ENCODE peak calls at places on chromosomes 4 and X, in five cellular contexts. D is GM10248, O is heart right ventricle, F is HepG2, W is progenitor cell of endocrine pancreas. Y is an unnamed sample.

GRCh38 chrX:101619336-101619735 is 1.5 kb upstream of the ARMCX6 start:
- DNase-seq in D (no peak), O (no peak), F (peak; percentile 12), W (no peak), Y (no peak)

GRCh38 chrX:14934423-14934822 is 61.2 kb downstream of the MOSPD2 start:
- DNase-seq in D (no peak), O (no peak), F (no peak), W (no peak), Y (no peak)

GRCh38 chrX:1351981-1352714 is 15.6 kb downstream of the IL3RA start:
- DNase-seq in D (peak; percentile 10), O (no peak), F (no peak), W (no peak), Y (no peak)

GRCh38 chr4:39466747-39467146 is 7.9 kb downstream of the LIAS start:
- DNase-seq in D (no peak), O (no peak), F (no peak), W (no peak), Y (no peak)

GRCh38 chr4:129342820-129343219 is 246.9 kb downstream of the C4orf33 start:
- DNase-seq in D (no peak), O (no peak), F (peak; percentile 11), W (no peak), Y (no peak)

GRCh38 chr4:154205471-154205870 is 286.1 kb downstream of the DCHS2 start:
- DNase-seq in D (no peak), O (no peak), F (no peak), W (no peak), Y (no peak)

GRCh38 chr4:3495341-3495975 is 32.4 kb downstream of the DOK7 start:
- DNase-seq in D (no peak), O (no peak), F (no peak), W (no peak), Y (no peak)

GRCh38 chrX:83419030-83419792 is 88.9 kb upstream of the POU3F4 start:
- DNase-seq in D (no peak), O (no peak), F (no peak), W (no peak), Y (no peak)

GRCh38 chr4:158259955-158260575 is 49.8 kb downstream of the TMEM144 start:
- DNase-seq in D (no peak), O (no peak), F (peak; percentile 9), W (no peak), Y (no peak)

GRCh38 chr4:148109216-148109615 is 333.0 kb downstream of the NR3C2 start:
- DNase-seq in D (no peak), O (no peak), F (no peak), W (no peak), Y (no peak)

GRCh38 chr4:38884254-38884653 is 16.6 kb downstream of the FAM114A1 start:
- DNase-seq in D (no peak), O (no peak), F (no peak), W (no peak), Y (no peak)

GRCh38 chrX:107825698-107826285 is at the start of gene MID2:
- DNase-seq in D (peak; percentile 18), O (peak; percentile 23), F (no peak), W (peak; percentile 9), Y (peak; percentile 16)

GRCh38 chr4:174669278-174669677 is 147.0 kb upstream of the HPGD start:
- DNase-seq in D (no peak), O (no peak), F (no peak), W (no peak), Y (no peak)

GRCh38 chrX:40005290-40006011 is 92.3 kb downstream of the BCOR start:
- DNase-seq in D (no peak), O (peak; percentile 21), F (no peak), W (no peak), Y (no peak)

GRCh38 chrX:57918750-57919436 is 8.6 kb upstream of the ZXDA start:
- DNase-seq in D (no peak), O (peak; percentile 8), F (peak; percentile 5), W (no peak), Y (no peak)

GRCh38 chr4:79678472-79679202 is 270.6 kb upstream of the GK2 start:
- DNase-seq in D (no peak), O (no peak), F (no peak), W (no peak), Y (no peak)

GRCh38 chrX:151902813-151903591 is 9.7 kb upstream of the MAGEA4 start:
- DNase-seq in D (no peak), O (peak; percentile 14), F (peak; percentile 2), W (no peak), Y (no peak)

DNA sequence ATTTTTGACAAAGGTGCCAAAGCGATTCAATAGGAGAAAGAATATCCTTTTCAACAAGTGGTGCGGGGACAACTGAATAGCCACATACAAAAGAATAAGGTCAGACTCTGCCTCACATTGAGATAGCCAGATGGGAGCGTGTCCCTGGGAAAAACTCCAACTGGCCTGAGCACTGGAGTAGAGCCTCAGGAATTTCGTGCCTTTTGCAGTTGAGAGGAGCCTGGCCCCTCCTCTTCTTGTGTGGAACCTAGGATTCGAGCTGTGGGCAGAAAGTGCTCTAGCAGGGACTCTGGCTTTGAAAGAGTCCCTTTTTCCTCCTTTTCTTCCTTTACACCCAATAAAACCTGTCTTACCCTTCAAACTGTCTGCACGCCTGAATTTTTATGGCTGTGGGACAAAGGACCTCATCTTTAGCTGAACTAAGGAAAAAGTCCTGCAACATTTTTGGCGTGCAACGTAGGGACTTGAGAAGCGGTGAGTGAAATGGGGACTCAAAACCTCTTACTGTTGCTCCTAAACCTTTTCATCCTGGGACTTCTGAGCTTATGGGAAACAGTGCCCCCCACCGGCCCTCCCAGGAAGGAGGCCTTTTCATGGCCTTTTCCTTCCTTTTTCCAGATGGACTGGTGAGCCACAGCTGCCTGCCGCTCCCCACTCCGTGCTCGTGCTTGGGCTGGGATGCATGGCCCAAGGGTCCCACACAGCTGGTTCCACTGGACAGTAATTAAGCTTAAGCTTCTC is 68.6 kb downstream of the BMP15 start:
- DNase-seq in D (no peak), O (no peak), F (no peak), W (no peak), Y (no peak)
- TF ChIP-seq CTCF in D (no peak), O (no peak), F (no peak), W (no peak), Y (no peak)

GRCh38 chrX:150542846-150543229 is 25.6 kb upstream of the MTM1 start:
- DNase-seq in D (peak; percentile 29), O (no peak), F (no peak), W (no peak), Y (peak; percentile 43)

GRCh38 chrX:150543230-150544155 is 24.9 kb upstream of the MTM1 start:
- DNase-seq in D (peak; percentile 48), O (no peak), F (no peak), W (no peak), Y (peak; percentile 61)

GRCh38 chrX:150546711-150547153 is 21.7 kb upstream of the MTM1 start:
- DNase-seq in D (no peak), O (no peak), F (no peak), W (no peak), Y (no peak)

GRCh38 chrX:150544835-150545790 is 23.3 kb upstream of the MTM1 start:
- DNase-seq in D (no peak), O (no peak), F (no peak), W (no peak), Y (no peak)

GRCh38 chrX:150544222-150544787 is 24.1 kb upstream of the MTM1 start:
- DNase-seq in D (no peak), O (no peak), F (peak; percentile 49), W (no peak), Y (no peak)
- TF ChIP-seq CTCF in D (no peak), O (peak; percentile 5), F (peak; percentile 73), W (no peak), Y (peak; percentile 24)

DNA sequence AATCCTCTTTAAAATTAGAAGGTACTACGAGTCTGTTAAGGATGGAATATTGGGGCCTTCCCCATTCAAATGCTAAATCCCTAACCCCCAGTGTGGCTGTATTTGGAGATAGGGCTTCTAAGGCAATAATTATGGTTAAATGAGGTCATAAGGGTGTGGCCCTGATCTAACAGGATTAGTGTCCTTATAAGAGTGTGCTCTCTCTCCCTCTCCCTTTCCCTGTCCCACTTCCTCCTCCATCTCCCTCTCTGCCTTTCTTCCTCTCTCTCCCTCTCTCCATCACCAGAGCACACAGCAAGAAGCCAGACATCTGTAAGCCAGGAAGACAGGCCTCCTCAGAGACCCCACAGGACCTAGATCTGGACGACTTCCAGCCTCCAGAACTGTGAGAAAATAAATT is 116.9 kb downstream of the COL25A1 start:
- DNase-seq in D (no peak), O (no peak), F (no peak), W (no peak), Y (no peak)
- TF ChIP-seq CTCF in D (no peak), O (no peak), F (no peak), W (no peak), Y (no peak)

DNA sequence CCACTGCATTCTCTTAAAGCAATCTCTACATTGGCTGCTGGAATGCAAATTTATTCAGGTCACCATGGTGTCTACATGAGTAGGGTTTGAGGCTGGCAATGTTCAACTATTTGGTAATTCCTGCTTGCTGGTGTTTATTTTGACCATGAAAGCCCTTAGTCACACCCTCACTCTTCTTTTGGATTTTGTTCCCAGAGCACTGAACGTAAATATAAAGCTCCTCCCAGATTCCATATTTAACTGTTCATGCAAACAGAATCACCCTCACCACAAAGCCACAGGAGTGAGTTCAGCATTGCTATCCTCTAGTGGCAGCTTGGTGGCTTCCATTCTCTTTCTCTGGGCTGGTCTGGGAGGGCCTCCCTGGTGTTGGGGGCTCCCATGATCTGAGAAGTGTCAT is 82.8 kb downstream of the LNX1 start:
- DNase-seq in D (no peak), O (no peak), F (peak; percentile 48), W (no peak), Y (no peak)
- TF ChIP-seq CTCF in D (no peak), O (no peak), F (peak; percentile 15), W (no peak), Y (no peak)

DNA sequence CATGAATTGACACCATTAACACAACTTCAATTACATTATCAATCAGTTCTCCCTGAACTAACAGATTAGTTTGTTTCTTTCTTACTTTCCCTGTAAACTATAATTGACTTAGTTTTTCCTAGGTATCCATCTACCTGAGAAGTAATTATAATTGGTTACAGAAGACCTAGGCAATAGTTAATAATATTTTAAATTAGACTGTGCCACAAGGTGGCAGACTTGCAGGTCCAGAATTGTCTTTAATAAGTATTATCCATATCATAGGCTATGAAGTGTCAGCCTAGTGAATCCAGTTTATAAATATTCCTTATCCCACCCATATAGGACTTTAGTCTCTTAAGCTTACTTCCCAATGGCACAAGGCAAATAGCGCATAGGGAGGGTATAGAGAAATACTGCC is 48.9 kb upstream of the FAM47B start:
- DNase-seq in D (no peak), O (no peak), F (no peak), W (no peak), Y (no peak)
- TF ChIP-seq CTCF in D (no peak), O (peak; percentile 29), F (no peak), W (peak; percentile 50), Y (no peak)

DNA sequence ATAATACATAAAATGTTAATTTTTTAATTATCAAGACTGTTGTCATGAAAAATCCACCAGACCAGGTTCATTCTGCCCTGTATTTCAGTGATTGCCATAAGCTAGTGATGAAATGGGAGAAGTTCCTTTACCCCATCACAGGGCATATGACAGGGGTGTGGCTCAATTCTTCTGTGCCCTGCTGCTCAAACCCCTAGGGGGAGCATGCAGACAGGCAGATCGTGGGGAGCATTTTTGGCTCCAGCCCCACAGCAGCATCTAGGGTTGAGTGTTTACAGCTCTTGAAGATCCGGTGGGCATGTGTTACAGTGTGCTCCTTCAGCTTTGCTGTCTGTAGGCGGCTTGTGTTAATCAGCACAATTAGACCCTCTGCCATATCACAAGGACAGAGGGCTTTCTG is 700.7 kb downstream of the PCDH18 start:
- DNase-seq in D (no peak), O (no peak), F (no peak), W (no peak), Y (no peak)
- TF ChIP-seq CTCF in D (peak; percentile 15), O (no peak), F (no peak), W (no peak), Y (peak; percentile 16)

Y was measured in GM13977.